ENCODE peak calls at places on chromosomes 6 and 20, in nine cellular contexts. Y is lower lobe of right lung; K is left ventricle myocardium superior; F is B cell; U is SW480; V is bronchial epithelial cell; N is stimulated activated naive CD8-positive, alpha-beta T cell treated with anti-CD3 and anti-CD28 coated beads, Interleukin-15, Interleukin-2, amounts not matched to agents 100 U/mL and 50 U/mL, for 24 hours; M is Peyer's patch; X is CD8-positive, alpha-beta T cell. G is an unnamed sample.

GRCh38 chr6:24951831-24952299 is 16.1 kb upstream of the RIPOR2 start:
- DNase-seq in Y (peak), V (no peak), N (no peak), U (peak), K (no peak), M (peak), X (no peak), F (peak), G (peak)

GRCh38 chr6:42030585-42031506 is 19.5 kb upstream of the TAF8 start:
- DNase-seq in X (no peak), K (peak), F (no peak), M (no peak), Y (no peak), V (no peak), N (peak), U (no peak), G (no peak)

GRCh38 chr20:11646359-11646758 is 271.3 kb upstream of the BTBD3 start:
- DNase-seq in K (no peak), Y (no peak), U (no peak), F (no peak), M (no peak), N (no peak), X (no peak), V (no peak), G (no peak)

GRCh38 chr6:15853259-15853658 is 190.4 kb upstream of the DTNBP1 start:
- DNase-seq in U (no peak), M (no peak), F (no peak), Y (no peak), K (no peak), N (no peak), X (no peak), V (no peak), G (no peak)

GRCh38 chr6:148179786-148180185 is 162.9 kb upstream of the SASH1 start:
- DNase-seq in M (no peak), U (peak), V (peak), K (no peak), Y (no peak), F (no peak), X (no peak), N (no peak), G (no peak)

GRCh38 chr20:51749674-51750036 is 18.5 kb downstream of the ATP9A start:
- DNase-seq in F (no peak), N (no peak), K (no peak), V (peak), X (no peak), M (no peak), U (peak), Y (no peak), G (no peak)

GRCh38 chr6:160750276-160750689 is 48.2 kb downstream of the PLG start:
- DNase-seq in N (peak), Y (no peak), K (no peak), V (peak), U (peak), X (no peak), F (no peak), M (no peak), G (no peak)

GRCh38 chr20:23629017-23629541 is 8.7 kb downstream of the CST3 start:
- DNase-seq in V (peak), X (no peak), K (no peak), M (no peak), Y (no peak), N (no peak), F (peak), U (peak), G (no peak)

GRCh38 chr6:15447546-15448232 is 201.8 kb downstream of the JARID2 start:
- DNase-seq in V (no peak), Y (no peak), U (no peak), X (no peak), M (no peak), K (no peak), N (no peak), F (no peak), G (no peak)

GRCh38 chr6:89944826-89945407 is 50.6 kb downstream of the GJA10 start:
- DNase-seq in Y (no peak), U (peak), F (peak), K (no peak), X (no peak), V (peak), N (peak), M (no peak), G (peak)

GRCh38 chr6:423062-423798 is 31.7 kb downstream of the IRF4 start:
- DNase-seq in F (no peak), Y (no peak), K (no peak), N (no peak), U (no peak), M (no peak), V (no peak), X (no peak), G (no peak)

GRCh38 chr6:43091020-43091419 is 14.9 kb downstream of the PTK7 start:
- DNase-seq in Y (no peak), M (no peak), V (no peak), K (no peak), N (no peak), U (no peak), X (no peak), F (no peak), G (no peak)

GRCh38 chr20:36202891-36203338 is 33.4 kb upstream of the AAR2 start:
- DNase-seq in F (peak), V (peak), Y (peak), M (peak), U (peak), X (peak), K (peak), N (peak), G (peak)

GRCh38 chr20:48041078-48041780 is 255.9 kb upstream of the SULF2 start:
- DNase-seq in K (no peak), X (no peak), Y (no peak), M (no peak), V (no peak), F (no peak), N (no peak), U (no peak), G (no peak)

GRCh38 chr6:108684809-108685329 is 124.2 kb downstream of the FOXO3 start:
- DNase-seq in M (no peak), K (no peak), U (no peak), V (no peak), X (no peak), F (no peak), N (no peak), Y (peak), G (no peak)

GRCh38 chr6:119109654-119110325 is 31.3 kb upstream of the FAM184A start:
- DNase-seq in Y (no peak), V (no peak), U (no peak), K (no peak), F (no peak), X (no peak), N (no peak), M (no peak), G (no peak)

GRCh38 chr6:158655569-158656450 is 6.0 kb downstream of the SYTL3 start:
- DNase-seq in V (no peak), U (no peak), K (no peak), Y (peak), F (no peak), M (peak), N (no peak), X (no peak), G (no peak)

GRCh38 chr20:9211016-9211760 is 142.3 kb downstream of the PLCB4 start:
- DNase-seq in U (no peak), X (no peak), N (no peak), K (no peak), V (no peak), F (no peak), Y (no peak), M (no peak), G (no peak)

GRCh38 chr6:137165375-137166246 is 7.8 kb downstream of the IL22RA2 start:
- DNase-seq in V (peak), U (peak), M (peak), N (peak), X (no peak), K (peak), F (peak), Y (no peak), G (peak)

GRCh38 chr20:63121749-63122405 is 94.1 kb downstream of the YTHDF1 start:
- DNase-seq in V (no peak), F (no peak), X (no peak), N (no peak), K (no peak), U (no peak), Y (peak), M (no peak), G (no peak)

GRCh38 chr20:21133404-21133803 is 7.5 kb downstream of the KIZ start:
- DNase-seq in Y (no peak), N (no peak), K (no peak), M (no peak), F (no peak), U (no peak), V (no peak), X (no peak), G (no peak)

GRCh38 chr6:159463440-159463839 is 229.6 kb downstream of the SOD2 start:
- DNase-seq in M (no peak), U (peak), Y (no peak), F (no peak), N (no peak), K (no peak), V (peak), X (no peak), G (no peak)

GRCh38 chr20:652611-653109 is 340 bp downstream of the SRXN1 start:
- DNase-seq in M (no peak), Y (peak), V (no peak), F (no peak), N (no peak), K (no peak), U (no peak), X (no peak), G (no peak)

GRCh38 chr6:149545258-149545753 is 537 bp downstream of the PPIL4 start:
- DNase-seq in X (peak), U (peak), K (peak), N (peak), V (peak), M (peak), Y (peak), F (peak), G (peak)

GRCh38 chr6:35183935-35184334 is 29.8 kb upstream of the SCUBE3 start:
- DNase-seq in N (no peak), M (no peak), X (no peak), K (no peak), V (no peak), Y (no peak), F (no peak), U (no peak), G (no peak)

GRCh38 chr20:49658508-49658907 is 55.2 kb downstream of the B4GALT5 start:
- DNase-seq in F (no peak), K (no peak), X (no peak), Y (no peak), U (no peak), N (no peak), V (no peak), M (no peak), G (no peak)

GRCh38 chr20:37521091-37521771 is at the start of gene NNAT:
- DNase-seq in V (no peak), Y (no peak), F (no peak), X (no peak), N (no peak), U (no peak), M (no peak), K (no peak), G (no peak)

G was measured in central memory CD4-positive, alpha-beta T cell.